ENCODE peak calls at places on chromosomes 4 and X, in seven cellular contexts. One of them, this sample, is unnamed.

GRCh38 chrX:8003147-8003883 is 76.1 kb upstream of the PNPLA4 start:
- DNase-seq in neural progenitor cell: no peak
- DNase-seq in MM.1S: no peak
- DNase-seq in fibroblast of lung: no peak
- DNase-seq in H9: no peak
- DNase-seq in colonic mucosa: no peak
- DNase-seq in DND-41: no peak
- DNase-seq in this sample: no peak

GRCh38 chrX:107773206-107773605 is 2.4 kb downstream of the TSC22D3 start:
- DNase-seq in MM.1S: no peak
- DNase-seq in DND-41: no peak
- DNase-seq in H9: peak; percentile 59
- DNase-seq in neural progenitor cell: peak; percentile 70
- DNase-seq in fibroblast of lung: no peak
- DNase-seq in colonic mucosa: no peak
- DNase-seq in this sample: no peak

GRCh38 chr4:167428172-167428571 is 193.9 kb upstream of the SPOCK3 start:
- DNase-seq in fibroblast of lung: peak; percentile 2
- DNase-seq in DND-41: no peak
- DNase-seq in neural progenitor cell: no peak
- DNase-seq in H9: no peak
- DNase-seq in colonic mucosa: no peak
- DNase-seq in MM.1S: no peak
- DNase-seq in this sample: no peak

GRCh38 chr4:90211174-90211573 is 84.0 kb downstream of the CCSER1 start:
- DNase-seq in fibroblast of lung: no peak
- DNase-seq in MM.1S: no peak
- DNase-seq in colonic mucosa: no peak
- DNase-seq in H9: no peak
- DNase-seq in DND-41: no peak
- DNase-seq in neural progenitor cell: no peak
- DNase-seq in this sample: no peak

GRCh38 chrX:39194673-39195072 is 393.4 kb downstream of the MID1IP1 start:
- DNase-seq in DND-41: no peak
- DNase-seq in fibroblast of lung: no peak
- DNase-seq in H9: no peak
- DNase-seq in MM.1S: no peak
- DNase-seq in colonic mucosa: no peak
- DNase-seq in neural progenitor cell: no peak
- DNase-seq in this sample: no peak

GRCh38 chr4:120694973-120695372 is 227.6 kb downstream of the PRDM5 start:
- DNase-seq in colonic mucosa: peak; percentile 68
- DNase-seq in MM.1S: no peak
- DNase-seq in neural progenitor cell: no peak
- DNase-seq in DND-41: no peak
- DNase-seq in fibroblast of lung: peak; percentile 70
- DNase-seq in H9: no peak
- DNase-seq in this sample: no peak

GRCh38 chr4:766152-766515 is 59.8 kb downstream of the CPLX1 start:
- DNase-seq in neural progenitor cell: no peak
- DNase-seq in H9: no peak
- DNase-seq in DND-41: no peak
- DNase-seq in fibroblast of lung: peak; percentile 62
- DNase-seq in colonic mucosa: no peak
- DNase-seq in MM.1S: no peak
- DNase-seq in this sample: no peak

GRCh38 chrX:147875866-147876596 is 35.7 kb upstream of the FMR1 start:
- DNase-seq in colonic mucosa: no peak
- DNase-seq in DND-41: no peak
- DNase-seq in neural progenitor cell: no peak
- DNase-seq in MM.1S: peak; percentile 97
- DNase-seq in fibroblast of lung: no peak
- DNase-seq in H9: no peak
- DNase-seq in this sample: no peak

GRCh38 chr4:183256756-183257385 is 63.2 kb downstream of the CLDN22 start:
- DNase-seq in colonic mucosa: no peak
- DNase-seq in fibroblast of lung: peak; percentile 37
- DNase-seq in neural progenitor cell: peak; percentile 76
- DNase-seq in MM.1S: peak; percentile 34
- DNase-seq in DND-41: peak; percentile 48
- DNase-seq in H9: peak; percentile 65
- DNase-seq in this sample: no peak

GRCh38 chr4:121189811-121190210 is 25.7 kb upstream of the TNIP3 start:
- DNase-seq in neural progenitor cell: no peak
- DNase-seq in fibroblast of lung: no peak
- DNase-seq in colonic mucosa: no peak
- DNase-seq in DND-41: peak; percentile 94
- DNase-seq in MM.1S: peak; percentile 88
- DNase-seq in H9: no peak
- DNase-seq in this sample: no peak

GRCh38 chr4:1215347-1216075 is 33.4 kb downstream of the CTBP1 start:
- DNase-seq in DND-41: no peak
- DNase-seq in neural progenitor cell: no peak
- DNase-seq in colonic mucosa: no peak
- DNase-seq in H9: no peak
- DNase-seq in MM.1S: peak; percentile 97
- DNase-seq in fibroblast of lung: no peak
- DNase-seq in this sample: no peak

GRCh38 chr4:157014621-157015591 is 43.3 kb upstream of the PDGFC start:
- DNase-seq in neural progenitor cell: peak; percentile 51
- DNase-seq in fibroblast of lung: peak; percentile 98
- DNase-seq in MM.1S: no peak
- DNase-seq in H9: peak; percentile 32
- DNase-seq in colonic mucosa: no peak
- DNase-seq in DND-41: no peak
- DNase-seq in this sample: no peak

GRCh38 chr4:185956546-185956945 is 112.4 kb upstream of the TLR3 start:
- DNase-seq in H9: no peak
- DNase-seq in neural progenitor cell: no peak
- DNase-seq in fibroblast of lung: no peak
- DNase-seq in DND-41: no peak
- DNase-seq in colonic mucosa: no peak
- DNase-seq in MM.1S: no peak
- DNase-seq in this sample: no peak

GRCh38 chr4:185955817-185956542 is 113.0 kb upstream of the TLR3 start:
- DNase-seq in H9: no peak
- DNase-seq in neural progenitor cell: peak; percentile 78
- DNase-seq in fibroblast of lung: no peak
- DNase-seq in colonic mucosa: no peak
- DNase-seq in DND-41: no peak
- DNase-seq in MM.1S: no peak
- DNase-seq in this sample: no peak

GRCh38 chr4:185958094-185958493 is 110.9 kb upstream of the TLR3 start:
- DNase-seq in H9: no peak
- DNase-seq in colonic mucosa: no peak
- DNase-seq in DND-41: no peak
- DNase-seq in fibroblast of lung: no peak
- DNase-seq in neural progenitor cell: no peak
- DNase-seq in MM.1S: no peak
- DNase-seq in this sample: no peak
- H3K9ac ChIP-seq in H9: no peak overlapping the region
- H3K9ac ChIP-seq in colonic mucosa: no peak overlapping the region
- H3K9ac ChIP-seq in DND-41: no peak overlapping the region
- H3K9ac ChIP-seq in fibroblast of lung: no peak overlapping the region
- H3K9ac ChIP-seq in neural progenitor cell: no peak overlapping the region
- H3K9ac ChIP-seq in MM.1S: no peak overlapping the region
- H3K9ac ChIP-seq in this sample: no peak overlapping the region

DNA sequence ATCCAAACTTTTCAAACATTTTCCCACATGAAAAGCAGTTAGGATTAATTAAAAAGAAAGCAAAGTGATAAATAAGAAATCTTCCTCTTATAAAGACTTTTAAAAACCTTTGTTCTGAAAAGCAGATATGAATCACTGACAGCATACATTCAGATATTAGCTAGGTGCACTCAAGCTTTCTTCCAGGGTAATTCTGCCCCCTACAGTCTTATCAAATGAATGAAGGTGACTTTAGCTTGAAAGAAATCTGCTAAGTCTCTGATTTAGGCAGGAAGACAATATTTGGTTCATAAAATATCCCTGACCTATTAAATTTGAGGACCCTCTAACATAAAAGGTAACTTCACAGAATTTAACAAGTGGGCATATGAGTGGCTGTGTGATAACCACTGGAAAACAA is 209.1 kb upstream of the FAM47A start:
- DNase-seq in colonic mucosa: no peak
- DNase-seq in MM.1S: no peak
- DNase-seq in DND-41: no peak
- DNase-seq in H9: no peak
- DNase-seq in fibroblast of lung: no peak
- DNase-seq in neural progenitor cell: peak; percentile 9
- DNase-seq in this sample: no peak
- H3K27me3 ChIP-seq in colonic mucosa: no peaks in the 10 kb centered on the region
- H3K27me3 ChIP-seq in MM.1S: no peaks in the 10 kb centered on the region
- H3K27me3 ChIP-seq in DND-41: no peaks in the 10 kb centered on the region
- H3K27me3 ChIP-seq in H9: no peaks in the 10 kb centered on the region
- H3K27me3 ChIP-seq in fibroblast of lung: no peaks in the 10 kb centered on the region
- H3K27me3 ChIP-seq in neural progenitor cell: no peaks in the 10 kb centered on the region
- H3K27me3 ChIP-seq in this sample: no peaks in the 10 kb centered on the region

DNA sequence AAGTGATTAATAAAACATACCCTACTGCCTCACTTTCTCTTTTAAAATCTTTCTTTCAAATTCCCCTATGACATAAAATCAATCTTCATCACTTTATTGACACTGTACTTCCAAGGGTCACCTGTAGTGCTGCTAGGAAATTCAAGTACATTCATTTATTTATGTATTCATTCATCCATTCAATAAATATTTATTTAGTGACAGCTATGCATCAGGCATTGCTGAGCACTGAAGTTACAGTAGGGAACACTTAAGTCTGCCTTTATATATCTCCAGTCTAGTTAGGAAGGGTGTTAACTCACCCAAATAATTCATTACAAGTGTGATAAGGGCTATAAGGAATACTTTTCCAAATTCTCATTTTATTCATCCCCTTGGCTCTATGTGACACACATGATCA is 2.3 kb downstream of the SYTL5 start:
- DNase-seq in H9: no peak
- DNase-seq in neural progenitor cell: no peak
- DNase-seq in fibroblast of lung: no peak
- DNase-seq in DND-41: no peak
- DNase-seq in MM.1S: no peak
- DNase-seq in colonic mucosa: no peak
- DNase-seq in this sample: no peak
- H3K4me1 ChIP-seq in H9: no peaks in the 10 kb centered on the region
- H3K4me1 ChIP-seq in neural progenitor cell: no peaks in the 10 kb centered on the region
- H3K4me1 ChIP-seq in fibroblast of lung: no peaks in the 10 kb centered on the region
- H3K4me1 ChIP-seq in DND-41: no peaks in the 10 kb centered on the region
- H3K4me1 ChIP-seq in MM.1S: no peaks in the 10 kb centered on the region
- H3K4me1 ChIP-seq in colonic mucosa: no peaks in the 10 kb centered on the region
- H3K4me1 ChIP-seq in this sample: no peaks in the 10 kb centered on the region

GRCh38 chr4:5753766-5754528 is 42.9 kb downstream of the EVC start:
- DNase-seq in fibroblast of lung: peak; percentile 93
- DNase-seq in neural progenitor cell: no peak
- DNase-seq in MM.1S: no peak
- DNase-seq in H9: no peak
- DNase-seq in DND-41: no peak
- DNase-seq in colonic mucosa: peak; percentile 7
- DNase-seq in this sample: no peak
- H3K9ac ChIP-seq in fibroblast of lung: no peak overlapping the region
- H3K9ac ChIP-seq in neural progenitor cell: no peak overlapping the region
- H3K9ac ChIP-seq in MM.1S: no peak overlapping the region
- H3K9ac ChIP-seq in H9: no peak overlapping the region
- H3K9ac ChIP-seq in DND-41: no peak overlapping the region
- H3K9ac ChIP-seq in colonic mucosa: no peak overlapping the region
- H3K9ac ChIP-seq in this sample: no peak overlapping the region

This sample was measured in NT2/D1.